ENCODE peak calls at places on chromosomes 3 and 15, in six cellular contexts. One of them, this sample, is unnamed.

GRCh38 chr15:64938192-64938591 is 26.5 kb downstream of the ANKDD1A start:
- DNase-seq in upper lobe of left lung: no peak
- DNase-seq in HCT116: peak
- DNase-seq in right lobe of liver: no peak
- DNase-seq in heart left ventricle: no peak
- DNase-seq in ovary: no peak
- DNase-seq in this sample: no peak

GRCh38 chr3:29686889-29687592 is 406.2 kb downstream of the RBMS3 start:
- DNase-seq in upper lobe of left lung: no peak
- DNase-seq in HCT116: no peak
- DNase-seq in right lobe of liver: no peak
- DNase-seq in heart left ventricle: no peak
- DNase-seq in ovary: no peak
- DNase-seq in this sample: no peak

GRCh38 chr3:113284453-113285050 is 73.2 kb downstream of the BOC start:
- DNase-seq in upper lobe of left lung: peak
- DNase-seq in HCT116: no peak
- DNase-seq in right lobe of liver: no peak
- DNase-seq in heart left ventricle: no peak
- DNase-seq in ovary: no peak
- DNase-seq in this sample: no peak

GRCh38 chr3:39144748-39145380 is 8.5 kb downstream of the CSRNP1 start:
- DNase-seq in upper lobe of left lung: peak
- DNase-seq in HCT116: no peak
- DNase-seq in right lobe of liver: no peak
- DNase-seq in heart left ventricle: no peak
- DNase-seq in ovary: no peak
- DNase-seq in this sample: no peak

GRCh38 chr15:29688981-29689723 is 133.1 kb downstream of the TJP1 start:
- DNase-seq in upper lobe of left lung: peak
- DNase-seq in HCT116: no peak
- DNase-seq in right lobe of liver: no peak
- DNase-seq in heart left ventricle: no peak
- DNase-seq in ovary: no peak
- DNase-seq in this sample: no peak

GRCh38 chr3:55668359-55668758 is 181.3 kb upstream of the WNT5A start:
- DNase-seq in upper lobe of left lung: no peak
- DNase-seq in HCT116: no peak
- DNase-seq in right lobe of liver: no peak
- DNase-seq in heart left ventricle: no peak
- DNase-seq in ovary: no peak
- DNase-seq in this sample: no peak

GRCh38 chr15:69576035-69576526 is 123.5 kb downstream of the RPLP1 start:
- DNase-seq in upper lobe of left lung: no peak
- DNase-seq in HCT116: peak
- DNase-seq in right lobe of liver: peak
- DNase-seq in heart left ventricle: peak
- DNase-seq in ovary: no peak
- DNase-seq in this sample: peak

GRCh38 chr3:184982058-184982457 is 170.1 kb downstream of the VPS8 start:
- DNase-seq in upper lobe of left lung: no peak
- DNase-seq in HCT116: no peak
- DNase-seq in right lobe of liver: no peak
- DNase-seq in heart left ventricle: no peak
- DNase-seq in ovary: no peak
- DNase-seq in this sample: no peak

GRCh38 chr3:23728651-23729117 is 77.1 kb upstream of the UBE2E1 start:
- DNase-seq in upper lobe of left lung: no peak
- DNase-seq in HCT116: no peak
- DNase-seq in right lobe of liver: no peak
- DNase-seq in heart left ventricle: no peak
- DNase-seq in ovary: no peak
- DNase-seq in this sample: no peak

DNA sequence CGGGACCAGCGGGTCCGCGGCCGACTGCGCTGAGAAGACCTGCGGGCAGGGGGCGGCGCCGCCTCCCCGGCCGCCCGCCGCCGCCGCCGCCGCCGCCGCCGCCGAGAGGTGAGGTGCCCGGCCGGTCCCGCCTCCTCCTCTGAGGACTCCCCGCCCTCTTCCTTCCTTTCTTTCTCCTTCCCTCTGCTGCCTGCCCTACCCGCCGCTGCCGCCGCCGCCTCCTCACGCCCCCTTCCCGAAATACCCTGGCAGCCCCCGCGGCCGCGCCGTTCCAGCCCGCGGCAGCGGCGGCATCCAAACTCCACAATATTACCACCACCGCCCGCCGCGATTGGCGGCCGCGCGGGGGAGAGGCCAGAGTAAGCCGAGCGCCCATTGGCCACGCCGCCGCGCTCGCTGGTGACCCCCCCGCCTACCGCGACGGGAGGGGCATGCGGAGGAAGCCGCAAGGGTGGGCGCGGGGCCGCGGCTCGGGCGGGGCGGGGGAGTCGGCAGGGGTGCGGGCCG is 61.8 kb upstream of the ANKRD28 start:
- DNase-seq in upper lobe of left lung: peak
- DNase-seq in HCT116: peak
- DNase-seq in right lobe of liver: peak
- DNase-seq in heart left ventricle: peak
- DNase-seq in ovary: peak
- DNase-seq in this sample: peak
- TF ChIP-seq POLR2A in upper lobe of left lung: no peak
- TF ChIP-seq POLR2A in HCT116: no peak
- TF ChIP-seq POLR2A in right lobe of liver: peak
- TF ChIP-seq POLR2A in heart left ventricle: peak
- TF ChIP-seq POLR2A in ovary: peak
- TF ChIP-seq POLR2A in this sample: peak

GRCh38 chr3:15286022-15286421 is 46.4 kb downstream of the SH3BP5 start:
- DNase-seq in upper lobe of left lung: peak
- DNase-seq in HCT116: no peak
- DNase-seq in right lobe of liver: no peak
- DNase-seq in heart left ventricle: no peak
- DNase-seq in ovary: no peak
- DNase-seq in this sample: no peak
- H3K27ac ChIP-seq in upper lobe of left lung: peak
- H3K27ac ChIP-seq in HCT116: no peak
- H3K27ac ChIP-seq in right lobe of liver: no peak
- H3K27ac ChIP-seq in heart left ventricle: no peak
- H3K27ac ChIP-seq in ovary: no peak
- H3K27ac ChIP-seq in this sample: peak

DNA sequence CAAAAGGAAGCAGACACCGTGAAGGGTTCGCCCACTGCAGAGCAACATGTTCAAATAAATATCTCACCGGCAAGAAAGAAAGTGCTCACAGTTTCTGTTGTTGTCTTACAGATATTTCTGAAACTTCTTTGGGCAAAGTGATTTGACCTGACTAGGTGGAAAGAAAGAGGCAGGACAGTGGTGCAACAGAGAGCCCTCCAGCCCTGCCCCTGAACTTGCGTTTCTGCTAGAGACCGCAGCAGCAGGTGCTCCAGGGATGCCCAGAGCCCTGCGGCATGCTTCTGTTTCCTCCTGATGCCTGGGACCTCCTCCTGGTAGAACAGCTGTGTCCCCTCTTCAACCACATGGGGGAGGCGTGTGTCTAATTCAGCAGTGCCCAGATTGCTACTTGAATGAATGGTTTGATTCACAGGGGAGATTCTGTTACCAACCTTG is 123.4 kb downstream of the ATP10A start:
- DNase-seq in upper lobe of left lung: no peak
- DNase-seq in HCT116: no peak
- DNase-seq in right lobe of liver: no peak
- DNase-seq in heart left ventricle: no peak
- DNase-seq in ovary: no peak
- DNase-seq in this sample: no peak
- TF ChIP-seq CTCF in upper lobe of left lung: no peak
- TF ChIP-seq CTCF in HCT116: no peak
- TF ChIP-seq CTCF in right lobe of liver: no peak
- TF ChIP-seq CTCF in heart left ventricle: no peak
- TF ChIP-seq CTCF in ovary: no peak
- TF ChIP-seq CTCF in this sample: no peak

DNA sequence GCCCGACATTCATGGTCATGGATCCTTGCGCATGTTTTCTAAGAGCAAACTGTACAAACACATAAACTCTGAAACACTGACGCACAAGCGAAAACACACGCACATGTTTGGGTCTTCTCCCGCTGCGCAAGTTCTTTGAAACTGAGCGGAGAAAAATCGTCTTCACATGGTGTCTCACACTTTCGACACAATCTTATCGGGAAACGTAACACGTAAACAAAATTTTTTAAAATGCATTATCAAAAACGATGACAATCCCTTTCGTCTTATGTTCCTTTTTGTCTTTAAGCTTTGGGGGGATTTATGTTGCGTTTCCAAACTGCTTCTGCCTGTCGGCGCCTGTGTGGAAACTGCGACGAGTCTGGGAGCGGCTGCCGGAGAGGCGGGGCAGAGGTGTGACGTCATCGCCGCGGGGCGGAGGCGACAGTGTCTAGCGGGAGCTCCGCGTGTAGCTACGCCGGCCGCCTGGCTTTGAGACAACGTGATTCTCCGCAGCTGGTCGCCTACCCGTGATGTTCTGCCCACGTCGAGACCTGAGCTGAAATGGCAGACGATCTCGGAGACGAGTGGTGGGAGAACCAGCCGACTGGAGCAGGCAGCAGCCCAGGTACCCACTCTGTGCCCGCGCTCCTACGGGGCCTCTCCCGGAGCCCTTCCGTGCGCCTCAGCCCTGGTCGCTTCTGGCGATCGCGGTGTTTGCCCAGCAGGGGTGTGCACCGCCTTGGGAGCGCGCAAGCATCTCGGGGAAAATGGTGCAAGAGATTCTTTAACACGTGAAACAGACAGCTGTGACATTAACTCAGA is at the start of gene CMSS1:
- DNase-seq in upper lobe of left lung: peak
- DNase-seq in HCT116: peak
- DNase-seq in right lobe of liver: peak
- DNase-seq in heart left ventricle: peak
- DNase-seq in ovary: peak
- DNase-seq in this sample: peak
- TF ChIP-seq POLR2A in upper lobe of left lung: peak
- TF ChIP-seq POLR2A in HCT116: peak
- TF ChIP-seq POLR2A in right lobe of liver: peak
- TF ChIP-seq POLR2A in heart left ventricle: peak
- TF ChIP-seq POLR2A in ovary: peak
- TF ChIP-seq POLR2A in this sample: peak

This sample was measured in adrenal gland.